ENCODE peak calls at places on chromosome 11, in seven cellular contexts. One of them, this sample, is unnamed.

GRCh38 chr11:115548878-115549528 is 44.8 kb upstream of the CADM1 start:
- DNase-seq in fibroblast of lung: no peak
- DNase-seq in AG04450: no peak
- DNase-seq in left lung: no peak
- DNase-seq in caudate nucleus: no peak
- DNase-seq in dorsolateral prefrontal cortex: no peak
- DNase-seq in AG09319: no peak
- DNase-seq in this sample: peak

GRCh38 chr11:28877366-28877765 is 769.2 kb downstream of the METTL15 start:
- DNase-seq in left lung: no peak
- DNase-seq in dorsolateral prefrontal cortex: no peak
- DNase-seq in caudate nucleus: no peak
- DNase-seq in AG09319: no peak
- DNase-seq in fibroblast of lung: no peak
- DNase-seq in AG04450: no peak
- DNase-seq in this sample: no peak

GRCh38 chr11:76557466-76557865 is 112.6 kb downstream of the EMSY start:
- DNase-seq in AG09319: no peak
- DNase-seq in caudate nucleus: no peak
- DNase-seq in fibroblast of lung: no peak
- DNase-seq in left lung: no peak
- DNase-seq in AG04450: no peak
- DNase-seq in dorsolateral prefrontal cortex: no peak
- DNase-seq in this sample: no peak

GRCh38 chr11:72924568-72925190 is 110.5 kb downstream of the ATG16L2 start:
- DNase-seq in AG09319: no peak
- DNase-seq in dorsolateral prefrontal cortex: no peak
- DNase-seq in AG04450: no peak
- DNase-seq in left lung: no peak
- DNase-seq in caudate nucleus: no peak
- DNase-seq in fibroblast of lung: peak
- DNase-seq in this sample: peak

GRCh38 chr11:71282581-71283351 is 30.4 kb upstream of the SHANK2 start:
- DNase-seq in left lung: no peak
- DNase-seq in dorsolateral prefrontal cortex: no peak
- DNase-seq in AG04450: no peak
- DNase-seq in fibroblast of lung: no peak
- DNase-seq in caudate nucleus: no peak
- DNase-seq in AG09319: no peak
- DNase-seq in this sample: no peak

GRCh38 chr11:125224391-125225015 is 60.0 kb downstream of the PKNOX2 start:
- DNase-seq in fibroblast of lung: peak
- DNase-seq in AG09319: no peak
- DNase-seq in caudate nucleus: no peak
- DNase-seq in AG04450: no peak
- DNase-seq in dorsolateral prefrontal cortex: no peak
- DNase-seq in left lung: no peak
- DNase-seq in this sample: peak

GRCh38 chr11:106306942-106307341 is 229.5 kb downstream of the AASDHPPT start:
- DNase-seq in fibroblast of lung: peak
- DNase-seq in AG09319: no peak
- DNase-seq in caudate nucleus: no peak
- DNase-seq in dorsolateral prefrontal cortex: no peak
- DNase-seq in AG04450: no peak
- DNase-seq in left lung: no peak
- DNase-seq in this sample: no peak

GRCh38 chr11:123145220-123145619 is 49.8 kb downstream of the CLMP start:
- DNase-seq in AG09319: peak
- DNase-seq in left lung: peak
- DNase-seq in fibroblast of lung: peak
- DNase-seq in AG04450: no peak
- DNase-seq in caudate nucleus: no peak
- DNase-seq in dorsolateral prefrontal cortex: no peak
- DNase-seq in this sample: peak

GRCh38 chr11:59666969-59667368 is 1.9 kb downstream of the PATL1 start:
- DNase-seq in fibroblast of lung: peak
- DNase-seq in AG04450: no peak
- DNase-seq in AG09319: peak
- DNase-seq in left lung: no peak
- DNase-seq in caudate nucleus: no peak
- DNase-seq in dorsolateral prefrontal cortex: no peak
- DNase-seq in this sample: no peak

GRCh38 chr11:9731256-9731655 is 67.4 kb downstream of the SWAP70 start:
- DNase-seq in dorsolateral prefrontal cortex: no peak
- DNase-seq in fibroblast of lung: no peak
- DNase-seq in AG09319: no peak
- DNase-seq in AG04450: no peak
- DNase-seq in left lung: no peak
- DNase-seq in caudate nucleus: no peak
- DNase-seq in this sample: no peak

GRCh38 chr11:65856689-65857499 is 1.1 kb downstream of the CFL1 start:
- DNase-seq in AG09319: no peak
- DNase-seq in caudate nucleus: peak
- DNase-seq in dorsolateral prefrontal cortex: peak
- DNase-seq in AG04450: no peak
- DNase-seq in left lung: peak
- DNase-seq in fibroblast of lung: peak
- DNase-seq in this sample: peak

GRCh38 chr11:15483205-15483604 is 368.5 kb downstream of the INSC start:
- DNase-seq in AG04450: no peak
- DNase-seq in fibroblast of lung: no peak
- DNase-seq in dorsolateral prefrontal cortex: no peak
- DNase-seq in caudate nucleus: no peak
- DNase-seq in left lung: no peak
- DNase-seq in AG09319: no peak
- DNase-seq in this sample: no peak

GRCh38 chr11:704799-705645 is 1.0 kb upstream of the EPS8L2 start:
- DNase-seq in AG04450: no peak
- DNase-seq in AG09319: no peak
- DNase-seq in dorsolateral prefrontal cortex: no peak
- DNase-seq in left lung: peak
- DNase-seq in caudate nucleus: no peak
- DNase-seq in fibroblast of lung: no peak
- DNase-seq in this sample: peak

GRCh38 chr11:34351051-34351450 is 6.8 kb downstream of the ABTB2 start:
- DNase-seq in AG09319: no peak
- DNase-seq in caudate nucleus: no peak
- DNase-seq in dorsolateral prefrontal cortex: no peak
- DNase-seq in AG04450: no peak
- DNase-seq in fibroblast of lung: no peak
- DNase-seq in left lung: no peak
- DNase-seq in this sample: no peak

GRCh38 chr11:8357891-8358566 is 94.4 kb upstream of the LMO1 start:
- DNase-seq in fibroblast of lung: no peak
- DNase-seq in AG04450: no peak
- DNase-seq in left lung: no peak
- DNase-seq in caudate nucleus: no peak
- DNase-seq in AG09319: no peak
- DNase-seq in dorsolateral prefrontal cortex: no peak
- DNase-seq in this sample: no peak

GRCh38 chr11:123111465-123111864 is 49.5 kb upstream of the HSPA8 start:
- DNase-seq in AG04450: no peak
- DNase-seq in left lung: no peak
- DNase-seq in AG09319: no peak
- DNase-seq in caudate nucleus: no peak
- DNase-seq in dorsolateral prefrontal cortex: no peak
- DNase-seq in fibroblast of lung: peak
- DNase-seq in this sample: peak

GRCh38 chr11:9462806-9463537 is 2.2 kb downstream of the ZNF143 start:
- DNase-seq in dorsolateral prefrontal cortex: no peak
- DNase-seq in fibroblast of lung: no peak
- DNase-seq in caudate nucleus: no peak
- DNase-seq in AG09319: no peak
- DNase-seq in left lung: no peak
- DNase-seq in AG04450: no peak
- DNase-seq in this sample: peak

GRCh38 chr11:45936655-45937054 is 14.2 kb downstream of the LARGE2 start:
- DNase-seq in AG09319: no peak
- DNase-seq in fibroblast of lung: no peak
- DNase-seq in left lung: no peak
- DNase-seq in dorsolateral prefrontal cortex: no peak
- DNase-seq in AG04450: no peak
- DNase-seq in caudate nucleus: no peak
- DNase-seq in this sample: no peak

GRCh38 chr11:18765554-18765953 is 26.0 kb downstream of the PTPN5 start:
- DNase-seq in dorsolateral prefrontal cortex: no peak
- DNase-seq in left lung: no peak
- DNase-seq in AG04450: no peak
- DNase-seq in fibroblast of lung: peak
- DNase-seq in caudate nucleus: no peak
- DNase-seq in AG09319: no peak
- DNase-seq in this sample: no peak

GRCh38 chr11:35791088-35791958 is 128.7 kb downstream of the TRIM44 start:
- DNase-seq in dorsolateral prefrontal cortex: peak
- DNase-seq in AG04450: peak
- DNase-seq in fibroblast of lung: peak
- DNase-seq in left lung: no peak
- DNase-seq in caudate nucleus: no peak
- DNase-seq in AG09319: no peak
- DNase-seq in this sample: no peak

GRCh38 chr11:72534859-72535547 is 100.7 kb upstream of the CLPB start:
- DNase-seq in fibroblast of lung: no peak
- DNase-seq in caudate nucleus: no peak
- DNase-seq in dorsolateral prefrontal cortex: no peak
- DNase-seq in AG04450: no peak
- DNase-seq in left lung: no peak
- DNase-seq in AG09319: no peak
- DNase-seq in this sample: peak

GRCh38 chr11:34936945-34937344 is 20.5 kb downstream of the PDHX start:
- DNase-seq in fibroblast of lung: no peak
- DNase-seq in left lung: no peak
- DNase-seq in caudate nucleus: no peak
- DNase-seq in AG09319: no peak
- DNase-seq in dorsolateral prefrontal cortex: no peak
- DNase-seq in AG04450: no peak
- DNase-seq in this sample: no peak

This sample was measured in astrocyte of the hippocampus.